ENCODE peak calls at places on chromosome 19, in six cellular contexts. H is vagina, B is colonic mucosa, G is neural progenitor cell, L is psoas muscle, P is A549. X is an unnamed sample.

GRCh38 chr19:20165971-20166592 is 932 bp upstream of the ZNF486 start:
- DNase-seq in H (no peak), B (no peak), G (no peak), L (no peak), P (no peak), X (no peak)

GRCh38 chr19:35138305-35138799 is 272 bp upstream of the FXYD1 start:
- DNase-seq in H (no peak), B (peak), G (no peak), L (peak), P (no peak), X (no peak)

GRCh38 chr19:40348961-40349507 is 539 bp downstream of the PLD3 start:
- DNase-seq in H (no peak), B (no peak), G (peak), L (no peak), P (peak), X (no peak)

GRCh38 chr19:52542984-52543664 is 15.7 kb downstream of the ZNF808 start:
- DNase-seq in H (no peak), B (no peak), G (no peak), L (no peak), P (no peak), X (no peak)

GRCh38 chr19:34173145-34173956 is 1.0 kb downstream of the LSM14A start:
- DNase-seq in H (no peak), B (peak), G (peak), L (peak), P (peak), X (peak)

GRCh38 chr19:35013820-35014754 is 14.0 kb downstream of the GRAMD1A start:
- DNase-seq in H (no peak), B (no peak), G (no peak), L (no peak), P (no peak), X (no peak)

GRCh38 chr19:36120092-36120983 is 5.1 kb downstream of the TBCB start:
- DNase-seq in H (no peak), B (no peak), G (no peak), L (no peak), P (no peak), X (no peak)

GRCh38 chr19:8503506-8503905 is 1.1 kb upstream of the PRAM1 start:
- DNase-seq in H (no peak), B (no peak), G (no peak), L (no peak), P (no peak), X (no peak)

DNA sequence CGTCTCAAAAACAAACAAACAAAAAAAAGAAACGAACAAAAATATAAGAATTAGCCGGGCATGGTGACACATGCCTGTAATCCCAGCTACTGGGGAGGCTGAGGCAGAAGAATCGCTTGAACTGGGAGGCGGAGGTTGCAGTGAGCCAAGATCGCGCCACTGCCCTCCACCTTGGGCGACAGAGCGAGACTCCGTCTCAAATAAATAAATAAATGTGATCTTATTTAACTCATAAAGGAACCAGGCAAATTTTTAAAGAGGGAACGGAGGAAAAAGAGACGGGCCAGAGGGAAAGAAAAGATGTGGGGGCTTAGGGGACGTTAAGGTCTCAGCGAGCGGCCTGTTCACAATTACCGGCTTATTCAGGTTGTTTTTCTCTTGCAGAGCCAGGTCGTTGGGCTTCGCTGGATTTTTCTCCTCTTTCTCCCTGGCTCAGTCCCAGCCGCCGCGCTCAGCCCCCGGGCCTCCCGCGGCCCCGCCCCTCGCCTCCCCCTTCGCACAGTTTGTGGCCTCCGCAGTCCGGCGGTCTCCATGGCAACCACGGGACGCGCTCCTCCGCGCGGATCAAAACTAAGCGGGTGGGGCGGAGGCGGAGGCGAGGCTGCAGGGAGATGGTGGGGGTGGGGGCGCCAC is 2.8 kb upstream of the CCDC8 start:
- DNase-seq in H (no peak), B (peak), G (peak), L (peak), P (peak), X (peak)
- H3K4me3 ChIP-seq in H (peak), B (no peak), G (peak), L (peak), P (peak), X (peak)

DNA sequence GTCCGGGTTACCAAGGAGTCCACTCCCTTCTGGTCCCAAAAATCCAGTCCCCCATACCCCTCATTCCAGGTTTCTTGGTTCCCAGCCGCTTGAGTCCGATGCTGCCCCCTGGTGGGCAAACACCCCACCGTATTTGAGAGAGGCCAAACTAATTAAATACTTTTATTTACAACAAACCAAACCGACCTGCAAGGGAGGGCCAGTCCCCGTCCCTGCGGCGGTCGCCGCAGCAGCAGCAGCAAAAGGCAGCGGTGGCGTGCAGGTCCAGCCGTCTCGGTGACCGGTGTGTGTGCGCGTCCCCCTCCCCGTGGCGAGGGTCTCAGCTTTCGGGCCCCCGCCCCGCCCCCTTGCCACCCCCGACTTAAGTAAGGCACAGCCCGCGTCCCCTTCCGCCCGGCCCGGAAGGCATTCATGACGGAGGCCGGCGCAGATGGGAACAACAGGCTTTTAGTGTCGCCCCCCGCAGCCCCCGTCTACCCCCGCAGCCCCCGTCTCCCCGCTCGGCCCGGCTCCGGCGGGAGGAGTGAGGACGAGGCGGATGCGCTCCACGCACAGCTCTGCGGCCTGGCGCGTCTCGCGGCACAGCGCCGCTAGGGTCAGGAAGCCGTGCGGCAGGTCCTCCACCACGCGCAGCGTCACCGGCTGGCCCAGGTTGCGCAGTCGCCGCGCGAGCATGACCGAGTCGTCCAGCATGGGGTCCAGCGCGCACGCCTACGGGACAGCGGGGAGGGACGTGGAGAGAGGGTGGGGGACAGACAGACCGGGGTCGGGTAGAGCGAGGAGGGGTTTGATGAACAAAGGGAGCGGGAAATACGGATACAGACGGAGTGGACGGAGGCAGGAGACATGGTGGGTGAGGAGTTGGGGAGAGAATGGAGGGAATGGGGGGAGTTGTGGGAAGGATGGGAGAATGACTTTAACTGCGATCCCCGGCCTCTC is 11.5 kb upstream of the CNFN start:
- DNase-seq in H (no peak), B (peak), G (peak), L (peak), P (peak), X (peak)
- H3K27ac ChIP-seq in H (peak), B (no peak), G (no peak), L (peak), P (peak), X (peak)

DNA sequence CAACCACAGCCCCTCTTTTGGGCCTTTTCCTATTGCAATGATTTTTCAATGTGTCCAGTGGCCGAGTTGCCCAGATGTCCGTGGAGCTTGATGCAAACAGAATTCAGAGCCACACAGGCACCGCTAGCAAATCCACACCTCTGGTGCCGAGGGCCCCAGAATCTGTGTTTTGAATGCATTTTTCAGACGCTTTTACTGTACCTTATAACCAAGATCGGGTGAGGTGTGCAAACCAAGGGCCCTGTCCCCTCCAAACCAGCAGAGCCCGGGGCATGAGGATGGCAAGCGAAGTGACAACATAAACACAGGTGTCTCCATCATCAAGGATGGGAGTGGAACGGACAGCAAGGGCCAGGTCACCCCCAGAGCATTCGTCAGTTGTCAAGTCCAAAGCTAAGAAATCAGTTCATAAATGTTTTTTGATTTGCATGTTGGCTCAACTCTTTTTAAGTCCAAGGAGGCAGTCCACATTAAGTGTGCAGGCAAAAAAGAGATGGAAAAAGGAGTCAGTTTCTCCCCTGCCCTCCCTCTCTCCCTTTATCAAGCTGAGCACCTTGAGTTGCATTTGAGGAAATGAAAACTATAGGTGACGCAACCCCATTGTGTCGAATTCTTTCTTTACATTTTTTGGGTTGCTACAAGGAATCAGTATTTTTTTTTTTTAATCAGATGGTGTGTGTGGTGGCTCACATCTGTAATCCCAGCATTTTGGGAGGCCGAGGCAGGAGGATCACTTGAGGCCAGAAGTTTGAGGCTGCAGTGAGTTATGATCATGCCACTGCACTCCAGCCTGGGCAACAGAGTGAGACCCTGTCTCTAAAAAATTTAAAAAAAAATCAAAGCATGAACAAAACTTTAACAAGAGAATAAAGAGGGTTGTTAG is 2.9 kb downstream of the CCDC8 start:
- DNase-seq in H (no peak), B (no peak), G (no peak), L (no peak), P (no peak), X (no peak)
- H3K4me3 ChIP-seq in H (peak), B (no peak), G (no peak), L (peak), P (no peak), X (no peak)

GRCh38 chr19:51439021-51439465 is 19.2 kb downstream of the SIGLEC8 start:
- DNase-seq in H (no peak), B (no peak), G (peak), L (no peak), P (no peak), X (no peak)

GRCh38 chr19:51441410-51442390 is 16.6 kb downstream of the SIGLEC8 start:
- DNase-seq in H (no peak), B (peak), G (no peak), L (no peak), P (peak), X (peak)

GRCh38 chr19:51440052-51440451 is 18.2 kb downstream of the SIGLEC8 start:
- DNase-seq in H (no peak), B (no peak), G (no peak), L (no peak), P (no peak), X (no peak)

GRCh38 chr19:51440846-51441409 is 17.3 kb downstream of the SIGLEC8 start:
- DNase-seq in H (no peak), B (no peak), G (no peak), L (no peak), P (peak), X (no peak)
- H3K27ac ChIP-seq in H (no peak), B (no peak), G (no peak), L (no peak), P (no peak), X (peak)

DNA sequence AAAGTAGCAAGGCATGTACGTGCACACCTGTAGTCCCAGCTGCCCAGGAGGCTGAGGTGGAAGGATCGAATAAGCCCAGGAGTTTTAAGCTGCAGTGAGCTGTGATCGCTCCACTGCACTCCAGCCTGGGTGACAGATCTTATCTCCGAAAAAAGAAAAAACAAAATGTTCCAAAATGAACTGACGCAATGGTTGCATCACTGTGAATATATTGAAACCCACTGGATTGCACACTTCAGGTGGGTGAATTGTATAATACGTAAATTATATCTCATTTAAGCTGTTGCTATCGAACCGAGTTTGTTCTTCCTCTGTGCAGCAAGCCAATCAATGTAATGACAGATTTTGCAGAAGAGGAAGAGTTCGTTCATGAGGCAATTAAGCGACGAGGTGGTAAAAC is 1.6 kb upstream of the CASP14 start:
- DNase-seq in H (no peak), B (no peak), G (no peak), L (no peak), P (no peak), X (no peak)
- H3K4me3 ChIP-seq in H (no peak), B (no peak), G (no peak), L (no peak), P (no peak), X (no peak)

X was measured in stomach.